ENCODE peak calls at places on chromosomes 7 and 10, in eight cellular contexts. H is GM12878, V is HCT116, R is SK-N-SH, O is A549, I is K562, C is HepG2, D is endothelial cell of umbilical vein. Y is an unnamed sample.
A peak's percentile ranks its signal among the peaks of the same experiment; 100 is the strongest.

GRCh38 chr10:88725798-88726197 is 19.7 kb downstream of the LIPK start:
- DNase-seq in D (no peak), O (no peak), V (no peak), H (no peak), R (no peak), C (no peak), I (no peak), Y (peak; percentile 43)

GRCh38 chr10:124732931-124733536 is 11.1 kb downstream of the FAM53B start:
- DNase-seq in R (no peak), C (no peak), H (peak; percentile 77), I (no peak), V (no peak), O (no peak), D (no peak), Y (no peak)

GRCh38 chr10:14674376-14675050 is 100.2 kb downstream of the FAM107B start:
- DNase-seq in C (no peak), D (no peak), H (no peak), R (no peak), O (no peak), I (no peak), V (no peak), Y (no peak)

GRCh38 chr7:26081627-26082026 is 70.4 kb upstream of the NFE2L3 start:
- DNase-seq in R (no peak), I (no peak), O (no peak), H (no peak), V (no peak), C (peak; percentile 73), D (no peak), Y (peak; percentile 52)

GRCh38 chr7:17441557-17441956 is 143.1 kb downstream of the AHR start:
- DNase-seq in C (no peak), D (peak; percentile 77), H (no peak), I (no peak), V (no peak), R (no peak), O (no peak), Y (no peak)

GRCh38 chr10:91613411-91614253 is 19.2 kb downstream of the PPP1R3C start:
- DNase-seq in R (peak; percentile 21), I (no peak), C (no peak), V (peak; percentile 51), O (peak; percentile 81), D (peak; percentile 88), H (no peak), Y (no peak)

GRCh38 chr7:47690902-47691558 is 109.1 kb upstream of the TNS3 start:
- DNase-seq in O (no peak), I (no peak), D (peak; percentile 84), R (no peak), C (no peak), V (no peak), H (no peak), Y (no peak)

GRCh38 chr10:124744688-124745055 is 494 bp upstream of the FAM53B start:
- DNase-seq in O (peak; percentile 42), I (no peak), C (peak; percentile 89), V (peak; percentile 22), D (peak; percentile 78), R (no peak), H (no peak), Y (no peak)

GRCh38 chr10:86295791-86296190 is 70.8 kb downstream of the GRID1 start:
- DNase-seq in D (no peak), C (no peak), H (no peak), O (no peak), R (peak; percentile 3), I (no peak), V (no peak), Y (no peak)

GRCh38 chr7:100629117-100629711 is 12.1 kb downstream of the TFR2 start:
- DNase-seq in V (peak; percentile 28), C (no peak), H (no peak), O (peak; percentile 75), R (peak; percentile 86), D (no peak), I (peak; percentile 61), Y (peak; percentile 83)

GRCh38 chr7:2068693-2069471 is 163.9 kb downstream of the MAD1L1 start:
- DNase-seq in R (peak; percentile 72), O (no peak), V (no peak), D (no peak), C (no peak), I (no peak), H (no peak), Y (no peak)

GRCh38 chr7:96397936-96398596 is 76.2 kb upstream of the SLC25A13 start:
- DNase-seq in C (no peak), I (no peak), V (no peak), D (no peak), O (no peak), R (no peak), H (no peak), Y (no peak)

GRCh38 chr10:91598211-91598981 is 34.5 kb downstream of the PPP1R3C start:
- DNase-seq in R (no peak), V (peak; percentile 32), D (peak; percentile 29), I (no peak), H (no peak), O (peak; percentile 84), C (no peak), Y (no peak)

GRCh38 chr7:151549083-151549482 is 29.4 kb upstream of the RHEB start:
- DNase-seq in C (no peak), O (no peak), I (no peak), R (no peak), V (no peak), H (no peak), D (no peak), Y (no peak)

GRCh38 chr7:44976040-44976745 is 2.6 kb downstream of the MYO1G start:
- DNase-seq in H (no peak), V (no peak), R (no peak), O (no peak), C (no peak), I (no peak), D (no peak), Y (no peak)

GRCh38 chr7:111014074-111014473 is 76.9 kb upstream of the LRRN3 start:
- DNase-seq in R (no peak), I (no peak), O (no peak), V (no peak), C (no peak), D (no peak), H (no peak), Y (no peak)
- TF ChIP-seq MAX in R (no peak), I (no peak), O (no peak), V (no peak), C (no peak), D (no peak), H (no peak), Y (no peak)

DNA sequence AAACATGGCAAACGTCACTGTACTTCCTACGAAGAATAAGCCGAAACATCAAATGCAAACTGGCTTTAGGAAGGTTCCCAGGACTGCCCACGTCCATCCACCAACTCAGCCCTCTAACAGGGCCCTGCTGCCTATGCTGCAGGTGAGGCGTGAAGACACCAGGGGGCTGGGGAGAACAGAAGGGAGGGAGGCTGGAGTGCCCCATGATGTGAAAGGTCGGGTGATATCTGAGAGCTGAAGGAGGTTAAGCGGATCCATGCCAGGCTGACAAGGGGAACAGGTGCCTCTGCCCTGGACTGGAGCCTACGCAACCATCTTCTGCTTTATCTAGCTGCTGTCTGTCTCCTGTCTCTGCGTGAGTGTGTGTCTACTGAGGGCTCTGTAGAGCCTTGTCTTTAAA is 40.2 kb upstream of the ATP6V0A4 start:
- DNase-seq in D (no peak), I (no peak), R (no peak), O (no peak), H (no peak), C (no peak), V (no peak), Y (no peak)
- H3K4me3 ChIP-seq in D (no peak overlapping the region), I (no peak overlapping the region), R (no peak overlapping the region), O (no peak overlapping the region), H (no peak overlapping the region), C (no peak overlapping the region), V (no peak overlapping the region), Y (no peak overlapping the region)

DNA sequence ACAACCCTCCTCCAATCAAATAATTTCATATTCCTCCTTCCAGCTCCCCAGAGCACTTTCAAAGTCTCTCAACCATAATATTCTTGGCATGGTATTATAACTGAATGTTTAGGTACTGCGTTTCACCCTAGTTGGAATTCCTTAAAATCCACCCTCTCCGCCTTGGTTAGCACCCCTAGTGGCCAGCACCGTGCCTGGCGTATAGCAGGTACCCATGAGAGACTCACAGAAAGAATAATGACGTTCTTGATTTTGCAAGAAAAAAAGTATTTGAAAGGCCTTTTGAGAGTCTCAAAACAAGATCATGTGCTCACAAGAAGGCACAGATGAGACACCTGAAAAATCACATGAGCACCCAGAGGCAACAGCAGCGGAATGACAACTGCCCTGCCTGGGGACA is 50.8 kb downstream of the GLI3 start:
- DNase-seq in H (no peak), R (peak; percentile 30), C (no peak), I (peak; percentile 16), V (no peak), D (no peak), O (peak; percentile 6), Y (peak; percentile 15)
- TF ChIP-seq CTCF in H (peak; percentile 60), R (peak; percentile 75), C (peak; percentile 29), I (peak; percentile 38), V (peak; percentile 70), D (peak; percentile 47), O (no peak), Y (peak; percentile 87)

GRCh38 chr7:135178364-135178763 is 7.9 kb upstream of the CYREN start:
- DNase-seq in C (no peak), R (no peak), V (no peak), O (no peak), D (no peak), H (no peak), I (no peak), Y (no peak)

GRCh38 chr7:135175931-135176330 is 5.4 kb upstream of the CYREN start:
- DNase-seq in H (no peak), C (no peak), V (no peak), D (no peak), O (no peak), I (no peak), R (no peak), Y (no peak)

GRCh38 chr7:135179321-135179925 is 8.9 kb upstream of the CYREN start:
- DNase-seq in V (no peak), C (no peak), R (no peak), D (no peak), I (no peak), O (no peak), H (no peak), Y (no peak)

GRCh38 chr7:135174941-135175340 is 4.4 kb upstream of the CYREN start:
- DNase-seq in R (no peak), I (no peak), O (no peak), D (no peak), H (no peak), C (no peak), V (no peak), Y (no peak)

GRCh38 chr7:135177021-135177696 is 6.7 kb upstream of the CYREN start:
- DNase-seq in V (no peak), C (peak; percentile 26), H (no peak), D (no peak), R (no peak), I (no peak), O (no peak), Y (no peak)
- TF ChIP-seq MAX in V (no peak), C (no peak), H (no peak), D (no peak), R (no peak), I (no peak), O (no peak), Y (no peak)